ENCODE peak calls at places on chromosome 11, in four cellular contexts. X is T-helper 1 cell, A is activated T-cell treated with anti-CD3 and anti-CD28 coated beads for 1 hour, C is astrocyte of the hippocampus. L is an unnamed sample.

GRCh38 chr11:67283490-67283963 is 5.6 kb upstream of the ANKRD13D start:
- DNase-seq in X (no peak), A (no peak), C (no peak), L (no peak)

GRCh38 chr11:129800655-129801054 is 15.0 kb upstream of the TMEM45B start:
- DNase-seq in X (no peak), A (no peak), C (no peak), L (no peak)

GRCh38 chr11:74320538-74320937 is 9.1 kb upstream of the P4HA3 start:
- DNase-seq in X (no peak), A (no peak), C (no peak), L (no peak)

GRCh38 chr11:120025606-120026335 is 112.1 kb downstream of the TRIM29 start:
- DNase-seq in X (no peak), A (no peak), C (no peak), L (no peak)

GRCh38 chr11:119363081-119363861 is 16.8 kb upstream of the MFRP start:
- DNase-seq in X (no peak), A (no peak), C (no peak), L (no peak)

GRCh38 chr11:46335858-46336600 is 11.2 kb upstream of the DGKZ start:
- DNase-seq in X (no peak), A (no peak), C (no peak), L (no peak)

GRCh38 chr11:122229078-122229477 is 113.1 kb upstream of the BLID start:
- DNase-seq in X (no peak), A (no peak), C (no peak), L (no peak)

GRCh38 chr11:45155058-45155551 is 8.7 kb downstream of the PRDM11 start:
- DNase-seq in X (no peak), A (no peak), C (no peak), L (no peak)

GRCh38 chr11:86571273-86571948 is 101.0 kb downstream of the ME3 start:
- DNase-seq in X (no peak), A (no peak), C (no peak), L (no peak)

GRCh38 chr11:133988686-133989410 is 32.1 kb upstream of the IGSF9B start:
- DNase-seq in X (no peak), A (no peak), C (no peak), L (no peak)

GRCh38 chr11:129416080-129416820 is 40.6 kb downstream of the BARX2 start:
- DNase-seq in X (no peak), A (no peak), C (no peak), L (no peak)

GRCh38 chr11:69470793-69471192 is 10.7 kb upstream of the LINC01488 start:
- DNase-seq in X (no peak), A (no peak), C (no peak), L (no peak)

GRCh38 chr11:34379081-34379480 is 21.3 kb upstream of the ABTB2 start:
- DNase-seq in X (no peak), A (no peak), C (no peak), L (no peak)

GRCh38 chr11:58730507-58731089 is 1.1 kb downstream of the GLYAT start:
- DNase-seq in X (no peak), A (no peak), C (peak), L (no peak)

GRCh38 chr11:74671520-74672196 is 59.6 kb downstream of the CHRDL2 start:
- DNase-seq in X (no peak), A (no peak), C (peak), L (no peak)

GRCh38 chr11:11884774-11885481 is 43.2 kb downstream of the USP47 start:
- DNase-seq in X (no peak), A (no peak), C (no peak), L (no peak)

GRCh38 chr11:109865558-109866186 is 227.5 kb upstream of the ZC3H12C start:
- DNase-seq in X (no peak), A (no peak), C (peak), L (peak)

GRCh38 chr11:3710485-3711259 is 39.5 kb upstream of the CHRNA10 start:
- DNase-seq in X (no peak), A (no peak), C (peak), L (no peak)

GRCh38 chr11:74321487-74322188 is 10.2 kb upstream of the P4HA3 start:
- DNase-seq in X (no peak), A (no peak), C (peak), L (no peak)

GRCh38 chr11:130815921-130816320 is 100.4 kb downstream of the SNX19 start:
- DNase-seq in X (no peak), A (no peak), C (no peak), L (no peak)

L was measured in frontal cortex.